ENCODE peak calls at places on chromosomes 6 and 20, in ten cellular contexts. N, K, C, X, I, D, M, U, G and V are unnamed samples.

GRCh38 chr6:18260448-18261106 is 3.8 kb downstream of the DEK start:
- DNase-seq in M (no peak), D (no peak), C (peak; percentile 36), I (no peak), G (no peak), K (peak; percentile 49), N (no peak), X (no peak), U (no peak), V (no peak)

GRCh38 chr6:125299257-125299656 is 2.5 kb downstream of the HDDC2 start:
- DNase-seq in C (no peak), N (no peak), I (no peak), D (no peak), M (no peak), X (no peak), G (no peak), U (no peak), K (no peak), V (no peak)

GRCh38 chr6:14066782-14067406 is 50.7 kb upstream of the CD83 start:
- DNase-seq in G (peak; percentile 19), U (peak; percentile 86), K (no peak), C (peak; percentile 87), M (no peak), I (no peak), N (no peak), X (no peak), D (no peak), V (no peak)

GRCh38 chr6:118551063-118551672 is 3.1 kb downstream of the PLN start:
- DNase-seq in M (no peak), N (no peak), G (no peak), I (no peak), X (no peak), U (peak; percentile 67), K (no peak), C (peak; percentile 83), D (no peak), V (no peak)

GRCh38 chr6:39934060-39934757 is at the start of gene MOCS1:
- DNase-seq in C (peak; percentile 75), X (peak; percentile 82), G (peak; percentile 87), I (peak; percentile 84), K (peak; percentile 87), N (peak; percentile 94), D (peak; percentile 90), U (peak; percentile 90), M (peak; percentile 80), V (no peak)

GRCh38 chr20:54382419-54382818 is 93.0 kb upstream of the DOK5 start:
- DNase-seq in C (no peak), M (no peak), N (no peak), K (no peak), D (no peak), X (no peak), U (peak; percentile 20), I (no peak), G (no peak), V (no peak)

GRCh38 chr6:31004285-31004684 is 6.0 kb upstream of the MUC22 start:
- DNase-seq in N (no peak), X (no peak), M (no peak), D (no peak), U (no peak), K (no peak), G (no peak), I (no peak), C (no peak), V (no peak)

GRCh38 chr6:152952866-152953509 is 29.9 kb downstream of the FBXO5 start:
- DNase-seq in M (no peak), D (no peak), I (no peak), U (peak; percentile 69), X (no peak), G (no peak), K (no peak), N (no peak), C (peak; percentile 68), V (no peak)

GRCh38 chr6:47502920-47503319 is 25.3 kb downstream of the CD2AP start:
- DNase-seq in I (no peak), D (no peak), U (no peak), G (no peak), X (no peak), M (no peak), N (no peak), K (no peak), C (no peak), V (no peak)

GRCh38 chr20:4059631-4060030 is 44.3 kb upstream of the RNF24 start:
- DNase-seq in N (no peak), G (no peak), C (no peak), M (no peak), U (no peak), I (no peak), X (no peak), D (no peak), K (no peak), V (peak; percentile 3)
- H3K27ac ChIP-seq in N (no peak overlapping the region), G (no peak overlapping the region), C (no peak overlapping the region), M (no peak overlapping the region), U (no peak overlapping the region), I (peak overlapping the region; percentile 75), X (no peak overlapping the region), D (no peak overlapping the region), K (no peak overlapping the region), V (no peak overlapping the region)

DNA sequence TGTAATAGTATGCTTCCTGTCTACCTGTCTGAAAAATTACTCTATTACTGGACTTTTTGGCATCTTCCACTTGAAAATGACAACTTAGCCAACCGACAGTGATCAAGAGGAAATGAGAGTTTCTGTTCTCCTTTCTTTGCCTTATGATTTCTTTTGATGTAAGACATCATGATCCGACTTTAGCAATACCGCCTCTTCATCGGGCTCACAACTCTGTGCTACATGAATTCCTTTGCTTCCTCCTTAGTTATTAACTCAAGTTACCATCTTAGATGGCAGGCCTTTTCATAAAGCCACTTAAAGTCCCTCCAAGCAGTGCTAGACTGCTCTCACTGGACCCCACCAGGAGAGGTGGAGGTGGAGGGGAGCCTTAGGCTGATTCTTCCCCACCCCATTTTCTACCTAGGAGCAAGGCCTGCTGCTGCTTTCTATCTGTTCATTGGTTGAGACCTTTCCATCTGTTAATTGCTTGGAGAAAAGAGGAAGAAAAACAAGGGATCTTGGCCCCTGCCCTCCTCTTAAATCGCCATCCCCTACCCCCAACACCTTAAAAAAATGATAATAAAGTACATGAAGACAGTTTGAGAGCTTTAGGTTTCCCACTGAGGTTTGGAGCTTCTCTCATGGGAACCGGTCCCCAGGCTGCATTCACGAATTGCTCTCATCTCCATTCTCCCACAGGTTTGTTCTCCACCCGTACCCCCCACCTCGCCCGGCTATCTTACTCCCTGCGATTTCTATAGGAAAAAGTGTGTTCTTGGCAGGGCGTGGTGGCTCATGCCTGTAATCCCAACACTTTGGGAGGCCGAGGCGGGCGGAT is 21.6 kb upstream of the MCM3 start:
- DNase-seq in G (no peak), K (no peak), D (no peak), N (no peak), X (no peak), U (no peak), I (no peak), C (no peak), M (no peak), V (no peak)
- H3K4me3 ChIP-seq in G (no peak overlapping the region), K (no peak overlapping the region), D (no peak overlapping the region), N (no peak overlapping the region), X (no peak overlapping the region), U (peak overlapping the region; percentile 71), I (no peak overlapping the region), C (no peak overlapping the region), M (no peak overlapping the region), V (no peak overlapping the region)

GRCh38 chr20:47238780-47239769 is 117.4 kb downstream of the ZMYND8 start:
- DNase-seq in X (no peak), G (no peak), D (no peak), M (no peak), U (peak; percentile 33), N (no peak), I (no peak), C (no peak), K (no peak), V (no peak)

GRCh38 chr20:47235111-47235510 is 121.4 kb downstream of the ZMYND8 start:
- DNase-seq in M (no peak), K (no peak), X (no peak), C (no peak), G (no peak), U (no peak), D (no peak), N (no peak), I (no peak), V (no peak)

GRCh38 chr20:47235853-47236638 is 120.5 kb downstream of the ZMYND8 start:
- DNase-seq in N (no peak), G (no peak), K (no peak), D (no peak), X (no peak), M (no peak), C (no peak), U (no peak), I (no peak), V (no peak)

GRCh38 chr20:47236639-47236900 is 119.9 kb downstream of the ZMYND8 start:
- DNase-seq in D (no peak), G (no peak), X (no peak), K (no peak), U (no peak), M (no peak), I (no peak), C (no peak), N (no peak), V (no peak)

DNA sequence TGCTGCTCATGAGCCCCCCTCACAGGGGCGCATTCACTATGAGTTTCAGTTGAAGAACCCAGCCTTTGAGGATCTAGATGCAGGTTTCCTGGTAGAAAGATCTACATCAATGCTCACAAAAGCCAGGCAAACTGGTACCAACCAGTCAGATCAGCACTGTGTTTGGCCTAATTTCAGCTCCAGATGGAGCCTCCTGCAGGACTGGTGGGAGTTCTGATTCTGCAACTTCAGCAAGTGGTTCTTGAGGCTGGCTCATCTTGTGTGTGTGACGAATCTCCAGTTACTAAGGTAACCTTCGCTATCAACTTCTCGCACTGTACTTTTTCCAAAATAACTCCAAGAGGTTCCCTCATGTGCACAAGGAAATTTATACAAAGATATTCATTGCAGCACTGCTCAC is 118.8 kb downstream of the ZMYND8 start:
- DNase-seq in I (no peak), C (peak; percentile 15), N (no peak), K (no peak), G (no peak), M (no peak), D (no peak), X (no peak), U (no peak), V (no peak)
- H3K4me1 ChIP-seq in I (peaks cover 9% of the 10 kb centered on the region), C (no peaks in the 10 kb centered on the region), N (no peaks in the 10 kb centered on the region), K (no peaks in the 10 kb centered on the region), G (peaks cover 5% of the 10 kb centered on the region), M (no peaks in the 10 kb centered on the region), D (no peaks in the 10 kb centered on the region), X (no peaks in the 10 kb centered on the region), U (no peaks in the 10 kb centered on the region), V (no peaks in the 10 kb centered on the region)

DNA sequence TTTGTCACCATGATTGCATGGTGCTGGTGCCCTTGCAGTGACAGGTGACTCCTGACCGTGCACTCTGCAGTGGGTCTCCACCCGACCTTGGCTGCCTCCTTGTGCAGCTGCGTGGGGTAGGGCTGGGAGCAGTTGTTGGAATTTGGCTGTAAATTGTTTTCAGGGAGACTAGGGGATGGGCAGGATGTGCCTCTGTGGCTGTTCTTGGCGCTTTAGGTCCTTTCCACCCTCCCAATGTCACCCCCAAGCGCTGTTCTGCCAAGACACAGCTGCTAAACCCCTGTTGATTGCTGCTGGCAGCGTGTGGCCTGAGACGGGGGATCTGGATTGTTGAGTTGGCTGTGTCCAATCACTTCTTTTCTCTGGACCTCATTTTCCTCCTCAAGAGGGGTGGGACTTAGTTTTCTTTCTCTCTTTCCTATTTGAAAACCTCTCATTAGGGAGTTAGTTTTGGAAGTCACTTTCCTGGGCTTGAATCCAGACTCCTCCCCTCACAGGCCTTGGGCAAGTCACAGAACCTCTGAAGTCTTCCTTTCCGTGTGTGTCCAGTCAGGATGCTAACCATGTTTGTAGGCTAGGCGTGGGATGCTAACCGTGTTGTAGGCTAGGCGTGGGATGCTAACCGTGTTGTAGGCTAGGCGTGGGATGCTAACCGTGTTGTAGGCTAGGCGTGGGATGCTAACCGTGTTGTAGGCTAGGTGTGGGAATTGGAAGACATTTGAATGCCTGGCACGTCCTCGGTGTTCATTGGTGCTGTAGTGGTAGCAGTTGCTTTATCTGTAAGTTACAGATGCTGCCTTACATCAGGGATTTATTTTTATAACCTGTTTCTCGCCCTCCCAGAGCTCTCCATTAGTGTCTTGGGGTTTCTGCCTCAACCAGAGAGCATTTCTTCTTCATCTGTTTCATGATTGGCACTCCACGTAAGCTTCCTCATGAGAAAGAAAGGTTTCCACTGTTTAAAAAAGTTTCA is 8.6 kb downstream of the IGF2R start:
- DNase-seq in X (no peak), U (no peak), K (no peak), M (peak; percentile 79), D (peak; percentile 55), G (peak; percentile 85), I (no peak), N (no peak), C (peak; percentile 79), V (no peak)
- H3K27ac ChIP-seq in X (no peak overlapping the region), U (peak overlapping the region; percentile 64), K (peak overlapping the region; percentile 61), M (peak overlapping the region; percentile 73), D (peak overlapping the region; percentile 90), G (peak overlapping the region; percentile 55), I (peak overlapping the region; percentile 77), N (peak overlapping the region; percentile 68), C (peak overlapping the region; percentile 48), V (peak overlapping the region; percentile 85)